ENCODE peak calls at places on chromosome 1, in four cellular contexts. One of them, this sample, is unnamed. For H3K9me3, the result is how much of the 10 kb centered on the place peaks cover.

GRCh38 chr1:201025571-201026002 is 2.1 kb upstream of the KIF21B start:
- DNase-seq in hepatocyte: no peak
- DNase-seq in mammary epithelial cell: no peak
- DNase-seq in sigmoid colon: no peak
- DNase-seq in this sample: no peak

GRCh38 chr1:20439282-20439681 is 46.7 kb downstream of the CAMK2N1 start:
- DNase-seq in hepatocyte: peak
- DNase-seq in mammary epithelial cell: peak
- DNase-seq in sigmoid colon: no peak
- DNase-seq in this sample: no peak

GRCh38 chr1:110281363-110282290 is 57.5 kb upstream of the RBM15 start:
- DNase-seq in mammary epithelial cell: no peak
- DNase-seq in sigmoid colon: no peak
- DNase-seq in hepatocyte: no peak
- DNase-seq in this sample: no peak

GRCh38 chr1:196278816-196279215 is 329.4 kb downstream of the KCNT2 start:
- DNase-seq in mammary epithelial cell: no peak
- DNase-seq in sigmoid colon: no peak
- DNase-seq in hepatocyte: no peak
- DNase-seq in this sample: no peak

GRCh38 chr1:248906741-248907661 is 966 bp downstream of the PGBD2 start:
- DNase-seq in mammary epithelial cell: peak
- DNase-seq in sigmoid colon: no peak
- DNase-seq in hepatocyte: peak
- DNase-seq in this sample: no peak

GRCh38 chr1:96220644-96221043 is 500.9 kb upstream of the PTBP2 start:
- DNase-seq in mammary epithelial cell: no peak
- DNase-seq in sigmoid colon: no peak
- DNase-seq in hepatocyte: no peak
- DNase-seq in this sample: no peak

GRCh38 chr1:78061825-78062523 is 16.2 kb downstream of the GIPC2 start:
- DNase-seq in sigmoid colon: no peak
- DNase-seq in mammary epithelial cell: peak
- DNase-seq in hepatocyte: peak
- DNase-seq in this sample: no peak

GRCh38 chr1:84997667-84998600 is 1.0 kb upstream of the MCOLN2 start:
- DNase-seq in hepatocyte: peak
- DNase-seq in mammary epithelial cell: peak
- DNase-seq in sigmoid colon: no peak
- DNase-seq in this sample: no peak

GRCh38 chr1:56780832-56781231 is 38.4 kb downstream of the FYB2 start:
- DNase-seq in sigmoid colon: no peak
- DNase-seq in mammary epithelial cell: no peak
- DNase-seq in hepatocyte: no peak
- DNase-seq in this sample: no peak

GRCh38 chr1:150366416-150367296 is 2.7 kb downstream of the RPRD2 start:
- DNase-seq in hepatocyte: no peak
- DNase-seq in sigmoid colon: no peak
- DNase-seq in mammary epithelial cell: peak
- DNase-seq in this sample: no peak

GRCh38 chr1:215543191-215543606 is 23.9 kb upstream of the KCTD3 start:
- DNase-seq in sigmoid colon: no peak
- DNase-seq in hepatocyte: peak
- DNase-seq in mammary epithelial cell: peak
- DNase-seq in this sample: no peak

GRCh38 chr1:225691377-225691776 is 38.5 kb upstream of the ENAH start:
- DNase-seq in hepatocyte: peak
- DNase-seq in sigmoid colon: no peak
- DNase-seq in mammary epithelial cell: peak
- DNase-seq in this sample: no peak

GRCh38 chr1:206921772-206922265 is at the start of gene FCMR:
- DNase-seq in hepatocyte: no peak
- DNase-seq in mammary epithelial cell: no peak
- DNase-seq in sigmoid colon: no peak
- DNase-seq in this sample: peak

GRCh38 chr1:218930000-218930399 is 243.7 kb upstream of the LYPLAL1 start:
- DNase-seq in sigmoid colon: no peak
- DNase-seq in mammary epithelial cell: no peak
- DNase-seq in hepatocyte: no peak
- DNase-seq in this sample: no peak

GRCh38 chr1:97778718-97779117 is 142.1 kb downstream of the DPYD start:
- DNase-seq in hepatocyte: no peak
- DNase-seq in sigmoid colon: no peak
- DNase-seq in mammary epithelial cell: no peak
- DNase-seq in this sample: no peak

GRCh38 chr1:74679811-74680210 is 6.2 kb upstream of the ERICH3 start:
- DNase-seq in hepatocyte: no peak
- DNase-seq in sigmoid colon: no peak
- DNase-seq in mammary epithelial cell: no peak
- DNase-seq in this sample: no peak

GRCh38 chr1:74673351-74674111 is at the start of gene ERICH3:
- DNase-seq in mammary epithelial cell: peak
- DNase-seq in hepatocyte: peak
- DNase-seq in sigmoid colon: no peak
- DNase-seq in this sample: no peak

DNA sequence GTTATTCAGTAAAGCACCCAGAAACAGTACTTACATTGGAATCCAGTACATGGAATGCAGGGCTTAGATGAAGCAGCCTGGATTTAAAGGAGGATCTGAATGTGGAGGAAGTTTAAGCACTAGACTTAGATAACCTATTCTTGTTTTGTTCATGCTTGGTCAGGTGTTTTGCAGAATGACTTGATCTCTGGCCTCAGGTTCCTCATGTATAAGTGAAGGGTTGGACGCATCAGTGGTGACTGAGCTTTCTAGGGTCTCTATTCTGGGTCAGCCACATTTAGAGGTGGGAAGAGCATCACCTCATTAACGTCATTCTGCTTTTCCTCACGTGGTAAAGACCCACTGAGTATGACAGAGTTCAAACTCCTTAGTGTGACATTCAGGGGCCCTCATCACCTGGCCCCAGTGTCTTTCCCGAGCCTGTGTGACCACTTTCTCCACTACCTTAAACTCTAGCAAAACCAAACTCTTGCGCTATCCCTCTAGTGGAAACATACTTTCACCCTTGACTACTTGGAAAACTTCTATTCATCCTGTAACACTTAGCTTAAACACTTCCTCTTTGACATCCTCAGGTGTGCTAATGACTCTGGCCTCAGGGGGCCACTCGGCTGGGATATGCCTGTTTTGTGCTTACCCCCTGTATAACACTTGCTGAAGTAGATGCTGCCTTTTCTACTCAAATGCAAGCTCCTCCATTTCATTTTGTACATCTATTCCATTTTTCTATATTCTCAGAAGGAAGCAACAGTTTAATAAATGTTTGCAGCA is 871 bp upstream of the ERICH3 start:
- DNase-seq in mammary epithelial cell: no peak
- DNase-seq in sigmoid colon: no peak
- DNase-seq in hepatocyte: no peak
- DNase-seq in this sample: no peak
- H3K4me3 ChIP-seq in mammary epithelial cell: no peak
- H3K4me3 ChIP-seq in sigmoid colon: no peak
- H3K4me3 ChIP-seq in hepatocyte: no peak
- H3K4me3 ChIP-seq in this sample: no peak

DNA sequence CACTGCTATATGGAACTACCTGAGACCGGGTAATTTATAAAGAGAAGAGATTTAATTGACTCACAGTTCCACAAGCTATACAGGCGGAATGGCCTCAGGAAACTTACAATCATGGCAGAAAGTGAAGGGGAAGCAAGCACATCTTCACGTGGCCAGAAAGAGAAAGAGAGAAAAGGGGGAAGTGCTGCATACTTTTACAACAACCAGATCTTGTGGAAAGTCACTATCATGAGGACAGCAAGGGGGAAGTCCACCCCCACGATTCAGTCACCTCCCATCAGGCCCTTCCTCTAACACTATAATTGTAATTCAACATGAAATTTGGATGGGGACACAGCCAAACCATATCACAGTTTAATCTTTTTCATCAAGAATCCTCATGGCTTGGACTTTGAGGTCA is 339.2 kb upstream of the AJAP1 start:
- DNase-seq in sigmoid colon: no peak
- DNase-seq in mammary epithelial cell: no peak
- DNase-seq in hepatocyte: no peak
- DNase-seq in this sample: no peak
- H3K9me3 ChIP-seq in sigmoid colon: under half
- H3K9me3 ChIP-seq in mammary epithelial cell: under half
- H3K9me3 ChIP-seq in hepatocyte: under half
- H3K9me3 ChIP-seq in this sample: under half

DNA sequence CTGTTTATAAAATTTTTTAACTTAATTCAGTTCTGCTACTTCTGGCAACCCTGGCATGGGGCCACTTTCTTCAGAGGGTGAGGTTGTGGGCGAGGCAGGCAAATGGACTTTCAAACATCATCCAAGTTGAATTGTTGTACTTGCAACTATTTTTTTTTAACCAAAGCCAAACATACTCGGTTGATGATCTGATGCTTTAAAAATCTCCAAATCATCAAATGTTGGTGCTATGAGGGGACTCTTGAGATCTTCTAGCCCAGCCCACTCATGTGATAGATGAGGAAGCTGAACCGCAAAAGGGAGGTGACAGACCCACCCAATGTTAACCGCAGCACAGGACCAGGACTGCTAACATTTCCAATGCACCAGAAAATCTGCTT is 6.7 kb downstream of the SLC1A7 start:
- DNase-seq in hepatocyte: no peak
- DNase-seq in sigmoid colon: no peak
- DNase-seq in mammary epithelial cell: no peak
- DNase-seq in this sample: no peak
- TF ChIP-seq CTCF in hepatocyte: no peak
- TF ChIP-seq CTCF in sigmoid colon: no peak
- TF ChIP-seq CTCF in mammary epithelial cell: no peak
- TF ChIP-seq CTCF in this sample: no peak

GRCh38 chr1:224432672-224433040 is 1.9 kb downstream of the WDR26 start:
- DNase-seq in mammary epithelial cell: peak
- DNase-seq in hepatocyte: peak
- DNase-seq in sigmoid colon: no peak
- DNase-seq in this sample: no peak

GRCh38 chr1:224432141-224432540 is 2.5 kb downstream of the WDR26 start:
- DNase-seq in hepatocyte: no peak
- DNase-seq in sigmoid colon: no peak
- DNase-seq in mammary epithelial cell: no peak
- DNase-seq in this sample: no peak

GRCh38 chr1:224431726-224432125 is 2.9 kb downstream of the WDR26 start:
- DNase-seq in sigmoid colon: no peak
- DNase-seq in hepatocyte: no peak
- DNase-seq in mammary epithelial cell: no peak
- DNase-seq in this sample: no peak

GRCh38 chr1:224429616-224430015 is 5.0 kb downstream of the WDR26 start:
- DNase-seq in hepatocyte: no peak
- DNase-seq in mammary epithelial cell: no peak
- DNase-seq in sigmoid colon: no peak
- DNase-seq in this sample: no peak

GRCh38 chr1:224430511-224431113 is 4.0 kb downstream of the WDR26 start:
- DNase-seq in sigmoid colon: no peak
- DNase-seq in mammary epithelial cell: peak
- DNase-seq in hepatocyte: peak
- DNase-seq in this sample: no peak
- H3K4me3 ChIP-seq in sigmoid colon: peak
- H3K4me3 ChIP-seq in mammary epithelial cell: peak
- H3K4me3 ChIP-seq in hepatocyte: no peak
- H3K4me3 ChIP-seq in this sample: peak

GRCh38 chr1:231107600-231108326 is 54.1 kb upstream of the TRIM67 start:
- DNase-seq in sigmoid colon: no peak
- DNase-seq in hepatocyte: no peak
- DNase-seq in mammary epithelial cell: no peak
- DNase-seq in this sample: no peak
- H3K9me3 ChIP-seq in sigmoid colon: under half
- H3K9me3 ChIP-seq in hepatocyte: under half
- H3K9me3 ChIP-seq in mammary epithelial cell: under half
- H3K9me3 ChIP-seq in this sample: under half

DNA sequence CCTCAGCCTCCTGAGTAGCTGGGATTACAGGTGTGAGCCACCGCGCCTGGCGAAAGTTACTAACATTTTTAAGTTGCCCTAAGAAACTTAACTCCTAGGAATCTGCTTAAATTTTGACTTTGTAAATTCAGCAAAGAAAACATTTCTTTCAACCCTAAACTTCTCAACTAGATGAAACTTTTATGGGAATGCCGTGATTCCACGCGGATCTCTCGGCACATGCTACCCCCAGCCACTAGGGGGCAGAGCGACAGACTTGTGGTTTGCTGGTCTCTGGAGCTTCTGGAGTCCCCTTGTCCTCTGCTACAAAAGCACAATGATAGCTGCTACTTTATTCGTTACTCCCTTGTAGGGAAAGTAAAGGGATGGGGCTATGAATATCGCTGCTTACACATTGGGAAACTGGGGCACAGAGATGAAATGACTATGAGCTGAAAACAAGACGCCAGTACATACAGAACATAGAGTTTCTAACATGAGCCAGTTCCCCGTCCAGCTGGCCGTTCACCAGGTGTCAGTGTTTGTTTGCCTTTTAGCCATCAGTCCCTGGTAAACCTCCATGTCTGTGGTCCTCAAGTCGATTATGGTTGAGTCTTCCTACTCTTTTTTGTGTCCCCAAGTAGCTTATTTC is 114.7 kb downstream of the PBX1 start:
- DNase-seq in mammary epithelial cell: no peak
- DNase-seq in hepatocyte: no peak
- DNase-seq in sigmoid colon: no peak
- DNase-seq in this sample: peak
- TF ChIP-seq CTCF in mammary epithelial cell: peak
- TF ChIP-seq CTCF in hepatocyte: peak
- TF ChIP-seq CTCF in sigmoid colon: no peak
- TF ChIP-seq CTCF in this sample: peak

DNA sequence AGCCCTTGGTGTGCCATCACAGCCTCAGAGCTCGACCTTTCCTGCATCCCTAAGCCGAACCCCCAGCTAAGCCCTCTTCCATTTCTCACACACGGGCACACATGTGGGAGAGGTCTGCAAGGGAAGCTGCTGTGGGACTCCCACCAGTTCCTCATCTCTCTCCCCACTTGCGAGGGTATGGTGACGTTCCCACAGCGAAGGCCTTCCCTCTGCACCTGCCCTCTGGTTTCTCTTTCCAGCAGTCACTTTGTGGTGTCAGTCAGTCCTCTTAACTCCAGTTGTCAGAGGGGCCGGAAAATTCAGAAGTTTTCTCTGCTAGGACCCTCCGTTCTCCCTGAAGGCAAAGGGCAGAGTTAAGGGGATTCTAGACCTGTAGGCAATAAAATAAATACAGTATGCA is 5.5 kb upstream of the STK40 start:
- DNase-seq in sigmoid colon: no peak
- DNase-seq in hepatocyte: no peak
- DNase-seq in mammary epithelial cell: no peak
- DNase-seq in this sample: no peak
- H3K4me3 ChIP-seq in sigmoid colon: no peak
- H3K4me3 ChIP-seq in hepatocyte: no peak
- H3K4me3 ChIP-seq in mammary epithelial cell: no peak
- H3K4me3 ChIP-seq in this sample: no peak

GRCh38 chr1:71270394-71270793 is 189.6 kb upstream of the ZRANB2 start:
- DNase-seq in hepatocyte: no peak
- DNase-seq in sigmoid colon: no peak
- DNase-seq in mammary epithelial cell: no peak
- DNase-seq in this sample: no peak

GRCh38 chr1:71273326-71273725 is 192.5 kb upstream of the ZRANB2 start:
- DNase-seq in mammary epithelial cell: no peak
- DNase-seq in hepatocyte: no peak
- DNase-seq in sigmoid colon: no peak
- DNase-seq in this sample: no peak

GRCh38 chr1:71269823-71270222 is 189.0 kb upstream of the ZRANB2 start:
- DNase-seq in sigmoid colon: no peak
- DNase-seq in mammary epithelial cell: no peak
- DNase-seq in hepatocyte: no peak
- DNase-seq in this sample: no peak
- H3K9me3 ChIP-seq in sigmoid colon: under half
- H3K9me3 ChIP-seq in mammary epithelial cell: under half
- H3K9me3 ChIP-seq in hepatocyte: under half
- H3K9me3 ChIP-seq in this sample: under half

This sample was measured in gastrocnemius medialis.